ENCODE peak calls at places on chromosomes 4 and X, in six cellular contexts. N, X, T, S, O and P are unnamed samples. For H3K4me1, the result is how much of the 10 kb centered on the place peaks cover.

GRCh38 chrX:148517191-148517590 is 16.8 kb downstream of the AFF2 start:
- DNase-seq in X (no peak), T (no peak), O (no peak), S (no peak), N (no peak), P (no peak)

GRCh38 chr4:19748911-19749473 is 502.7 kb upstream of the SLIT2 start:
- DNase-seq in S (no peak), T (no peak), X (peak), N (peak), O (no peak), P (no peak)

GRCh38 chr4:11487876-11488545 is 59.3 kb upstream of the HS3ST1 start:
- DNase-seq in T (peak), S (no peak), O (peak), N (peak), X (no peak), P (no peak)

GRCh38 chr4:24689212-24689611 is 104.9 kb upstream of the DHX15 start:
- DNase-seq in X (no peak), S (no peak), T (no peak), O (no peak), N (no peak), P (no peak)

GRCh38 chrX:75989806-75990590 is 182.9 kb upstream of the PBDC1 start:
- DNase-seq in S (no peak), X (no peak), O (no peak), N (no peak), T (no peak), P (no peak)

GRCh38 chr4:73989928-73990327 is 1.9 kb upstream of the PPBP start:
- DNase-seq in O (no peak), S (no peak), T (no peak), N (no peak), X (no peak), P (no peak)

GRCh38 chrX:153723351-153724251 is 586 bp downstream of the BCAP31 start:
- DNase-seq in T (peak), S (peak), N (peak), X (peak), O (peak), P (no peak)

GRCh38 chr4:104901438-104901837 is 245.2 kb upstream of the TET2 start:
- DNase-seq in N (no peak), T (no peak), S (no peak), O (peak), X (no peak), P (no peak)

GRCh38 chr4:36757623-36758311 is 476.4 kb downstream of the DTHD1 start:
- DNase-seq in O (no peak), S (no peak), T (no peak), X (no peak), N (no peak), P (no peak)

GRCh38 chr4:189420488-189420887 is 520.2 kb upstream of the FRG1 start:
- DNase-seq in T (no peak), S (no peak), X (no peak), O (no peak), N (no peak), P (no peak)

GRCh38 chrX:88863726-88864125 is 116.7 kb downstream of the CPXCR1 start:
- DNase-seq in O (no peak), T (no peak), S (no peak), X (no peak), N (no peak), P (no peak)

GRCh38 chrX:3044671-3045070 is 3.4 kb downstream of the ARSF start:
- DNase-seq in S (no peak), X (no peak), T (no peak), N (no peak), O (no peak), P (no peak)

GRCh38 chr4:43089730-43090129 is 197.2 kb downstream of the GRXCR1 start:
- DNase-seq in X (no peak), S (no peak), O (peak), T (no peak), N (peak), P (no peak)

GRCh38 chr4:121155893-121156292 is 8.2 kb downstream of the TNIP3 start:
- DNase-seq in N (peak), S (no peak), T (peak), X (no peak), O (peak), P (no peak)

GRCh38 chr4:100826808-100827548 is 309.2 kb upstream of the EMCN start:
- DNase-seq in T (no peak), X (no peak), N (no peak), S (no peak), O (no peak), P (no peak)

GRCh38 chr4:140944539-140944938 is 188.4 kb upstream of the TBC1D9 start:
- DNase-seq in T (no peak), X (no peak), S (no peak), O (peak), N (no peak), P (no peak)

GRCh38 chr4:53306729-53307128 is 59.1 kb downstream of the SCFD2 start:
- DNase-seq in O (peak), N (peak), X (no peak), S (no peak), T (no peak), P (no peak)

GRCh38 chr4:48546336-48546735 is 56.3 kb downstream of the ZAR1 start:
- DNase-seq in N (peak), S (no peak), X (no peak), O (peak), T (peak), P (no peak)

GRCh38 chr4:88697588-88698329 is at the start of gene NAP1L5:
- DNase-seq in S (peak), T (peak), N (no peak), X (no peak), O (peak), P (peak)

GRCh38 chrX:13669246-13669689 is 16.3 kb downstream of the TCEANC start:
- DNase-seq in N (peak), S (peak), X (peak), O (peak), T (peak), P (no peak)

GRCh38 chr4:168844261-168845039 is 165.6 kb downstream of the CBR4 start:
- DNase-seq in O (peak), X (no peak), N (no peak), S (no peak), T (no peak), P (no peak)
- H3K4me1 ChIP-seq in O (under half), X (under half), N (under half), S (under half), T (half or more), P (half or more)

GRCh38 chr4:70932984-70933383 is 30.8 kb downstream of the MOB1B start:
- DNase-seq in N (no peak), O (no peak), S (no peak), X (no peak), T (no peak), P (no peak)

GRCh38 chr4:70925899-70926635 is 23.9 kb downstream of the MOB1B start:
- DNase-seq in S (no peak), N (no peak), O (no peak), X (no peak), T (no peak), P (no peak)

GRCh38 chr4:70931359-70931758 is 29.2 kb downstream of the MOB1B start:
- DNase-seq in O (no peak), S (no peak), T (no peak), X (no peak), N (peak), P (no peak)

GRCh38 chr4:70930530-70931256 is 28.5 kb downstream of the MOB1B start:
- DNase-seq in O (no peak), N (no peak), X (no peak), S (no peak), T (no peak), P (no peak)

GRCh38 chr4:70927502-70928139 is 25.5 kb downstream of the MOB1B start:
- DNase-seq in O (no peak), N (no peak), X (no peak), S (no peak), T (no peak), P (no peak)
- H3K4me1 ChIP-seq in O (under half), N (under half), X (under half), S (under half), T (under half), P (under half)

GRCh38 chr4:28211714-28212470 is 1351.3 kb downstream of the STIM2 start:
- DNase-seq in X (no peak), O (no peak), S (no peak), N (no peak), T (no peak), P (no peak)
- H3K4me1 ChIP-seq in X (under half), O (under half), S (under half), N (under half), T (under half), P (under half)

DNA sequence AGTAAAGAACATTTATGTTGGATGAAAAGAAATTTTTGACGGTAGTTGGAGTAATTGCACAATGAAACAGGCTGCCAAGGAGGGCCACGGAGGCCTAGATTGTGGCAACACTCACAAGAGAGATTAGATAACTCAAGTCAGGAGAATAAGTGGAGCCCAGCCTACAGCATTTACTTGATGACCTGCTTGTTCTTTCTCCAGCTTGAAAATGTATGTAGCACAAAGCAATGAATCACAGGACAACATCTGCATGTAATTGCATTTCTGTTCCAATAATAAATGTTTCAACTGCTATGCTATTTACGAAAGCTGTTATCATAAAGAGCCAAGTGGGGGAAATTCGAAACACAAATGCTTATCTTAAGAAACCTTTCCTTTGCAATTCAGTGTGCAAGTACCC is 221.2 kb upstream of the MID1 start:
- DNase-seq in T (no peak), O (peak), S (no peak), X (no peak), N (no peak), P (no peak)
- H3K4me1 ChIP-seq in T (under half), O (under half), S (under half), X (under half), N (under half), P (under half)

GRCh38 chr4:8262637-8263322 is 6.8 kb upstream of the HTRA3 start:
- DNase-seq in O (no peak), S (no peak), X (no peak), T (no peak), N (no peak), P (no peak)
- H3K4me1 ChIP-seq in O (under half), S (under half), X (under half), T (under half), N (under half), P (under half)

DNA sequence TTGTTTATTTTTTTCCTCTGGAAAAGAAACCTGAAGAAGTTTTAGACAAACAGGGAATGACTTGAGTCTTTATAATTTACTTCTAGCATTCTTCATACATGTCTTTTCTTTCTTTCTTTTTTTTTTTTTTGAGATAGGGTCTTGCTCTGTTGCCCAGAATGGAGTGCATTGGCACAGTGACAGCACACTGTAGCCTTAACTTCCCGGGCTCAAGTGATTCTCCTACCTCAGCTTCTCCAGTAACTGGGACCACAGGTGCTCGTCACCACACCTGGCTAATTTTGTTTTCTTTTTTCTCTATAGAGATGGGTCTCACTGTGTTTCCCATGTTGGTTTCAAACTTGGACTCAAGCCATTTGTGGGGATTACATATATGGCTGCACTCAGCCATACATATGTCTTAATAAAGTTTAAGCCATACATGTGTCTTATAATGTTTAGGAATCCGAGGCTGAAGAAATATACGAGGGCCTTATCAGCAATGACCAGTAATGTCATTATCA is 71.8 kb downstream of the RAPGEF2 start:
- DNase-seq in O (no peak), T (no peak), S (no peak), X (no peak), N (no peak), P (no peak)
- H3K4me1 ChIP-seq in O (under half), T (half or more), S (half or more), X (under half), N (under half), P (under half)